ENCODE peak calls at places on chromosome 2, in eight cellular contexts. Y, M, N, L, B, C, G and D are unnamed samples.

GRCh38 chr2:68908392-68908970 is 37.3 kb upstream of the BMP10 start:
- DNase-seq in Y (peak; percentile 76), M (no peak), N (peak; percentile 82), L (peak; percentile 81), B (peak; percentile 94), C (peak; percentile 97), G (peak; percentile 91), D (no peak)

GRCh38 chr2:142042536-142043199 is 88.1 kb downstream of the LRP1B start:
- DNase-seq in Y (no peak), M (no peak), N (no peak), L (no peak), B (no peak), C (no peak), G (no peak), D (no peak)

GRCh38 chr2:115574667-115575066 is 1132.2 kb downstream of the DPP10 start:
- DNase-seq in Y (no peak), M (no peak), N (no peak), L (no peak), B (peak; percentile 5), C (no peak), G (no peak), D (no peak)

GRCh38 chr2:218721934-218722333 is 11.3 kb downstream of the TTLL4 start:
- DNase-seq in Y (no peak), M (no peak), N (no peak), L (no peak), B (no peak), C (no peak), G (no peak), D (no peak)

GRCh38 chr2:54644236-54644635 is 79.2 kb upstream of the EML6 start:
- DNase-seq in Y (no peak), M (no peak), N (no peak), L (no peak), B (no peak), C (no peak), G (no peak), D (no peak)

GRCh38 chr2:9771481-9772017 is 71.7 kb upstream of the TAF1B start:
- DNase-seq in Y (no peak), M (peak; percentile 37), N (peak; percentile 76), L (no peak), B (no peak), C (peak; percentile 30), G (no peak), D (peak; percentile 40)

GRCh38 chr2:26605195-26605968 is 35.8 kb downstream of the CIB4 start:
- DNase-seq in Y (peak; percentile 31), M (no peak), N (peak; percentile 65), L (peak; percentile 53), B (peak; percentile 36), C (peak; percentile 58), G (peak; percentile 89), D (peak; percentile 55)

GRCh38 chr2:70525032-70525431 is 28.6 kb downstream of the TGFA start:
- DNase-seq in Y (no peak), M (no peak), N (peak; percentile 36), L (no peak), B (peak; percentile 74), C (peak; percentile 98), G (no peak), D (no peak)

GRCh38 chr2:135791418-135792190 is 45.4 kb downstream of the LCT start:
- DNase-seq in Y (no peak), M (no peak), N (peak; percentile 40), L (no peak), B (no peak), C (peak; percentile 48), G (no peak), D (no peak)

GRCh38 chr2:26997394-26997793 is 27.0 kb downstream of the MAPRE3 start:
- DNase-seq in Y (no peak), M (no peak), N (no peak), L (no peak), B (no peak), C (no peak), G (no peak), D (no peak)

GRCh38 chr2:223055836-223056235 is 3.8 kb downstream of the KCNE4 start:
- DNase-seq in Y (no peak), M (no peak), N (peak; percentile 50), L (peak; percentile 70), B (peak; percentile 78), C (no peak), G (no peak), D (no peak)

GRCh38 chr2:148936857-148937450 is 61.9 kb downstream of the KIF5C start:
- DNase-seq in Y (no peak), M (no peak), N (no peak), L (no peak), B (no peak), C (no peak), G (peak; percentile 28), D (no peak)